ENCODE peak calls at places on chromosome 9, in five cellular contexts. Q is astrocyte of the cerebellum; F is T-helper 17 cell; E is K562; P is stimulated activated naive CD8-positive, alpha-beta T cell treated with anti-CD3 and anti-CD28 coated beads, Interleukin-15, amount 100 ng/mL, for 72 hours. D is an unnamed sample.

GRCh38 chr9:114155967-114156294 is 594 bp downstream of the COL27A1 start:
- DNase-seq in P (peak; percentile 29), E (no peak), Q (no peak), F (no peak), D (no peak)

GRCh38 chr9:71363286-71363961 is 242.0 kb upstream of the TRPM3 start:
- DNase-seq in P (no peak), E (no peak), F (no peak), Q (no peak), D (no peak)

GRCh38 chr9:137459601-137460362 is 648 bp upstream of the NSMF start:
- DNase-seq in Q (no peak), E (no peak), P (no peak), F (no peak), D (no peak)

GRCh38 chr9:76136986-76137385 is 246.5 kb downstream of the PCSK5 start:
- DNase-seq in E (no peak), Q (peak; percentile 42), P (no peak), F (no peak), D (no peak)

GRCh38 chr9:137276757-137277328 is 683 bp upstream of the TOR4A start:
- DNase-seq in E (peak; percentile 80), P (no peak), F (no peak), Q (no peak), D (peak; percentile 48)

GRCh38 chr9:88747768-88748167 is 212.8 kb downstream of the NXNL2 start:
- DNase-seq in F (no peak), P (no peak), E (peak; percentile 74), Q (no peak), D (no peak)

GRCh38 chr9:14066815-14067214 is 247.1 kb downstream of the NFIB start:
- DNase-seq in F (no peak), P (no peak), E (no peak), Q (no peak), D (no peak)

GRCh38 chr9:124869986-124870560 is 8.1 kb downstream of the ARPC5L start:
- DNase-seq in Q (no peak), F (peak; percentile 56), P (peak; percentile 95), E (no peak), D (peak; percentile 91)

GRCh38 chr9:33517373-33517772 is 6.7 kb upstream of the ANKRD18B start:
- DNase-seq in F (no peak), E (peak; percentile 20), P (no peak), Q (peak; percentile 26), D (no peak)

GRCh38 chr9:134757206-134757975 is 115.8 kb downstream of the COL5A1 start:
- DNase-seq in E (no peak), F (no peak), Q (no peak), P (no peak), D (no peak)

GRCh38 chr9:108551030-108551964 is 304.5 kb downstream of the ACTL7B start:
- DNase-seq in E (no peak), Q (peak; percentile 82), F (no peak), P (no peak), D (no peak)

GRCh38 chr9:27539479-27540441 is 10.1 kb upstream of the MOB3B start:
- DNase-seq in E (no peak), Q (peak; percentile 42), F (no peak), P (no peak), D (no peak)

GRCh38 chr9:108275906-108276305 is 579.9 kb downstream of the ACTL7B start:
- DNase-seq in E (no peak), Q (no peak), F (no peak), P (no peak), D (no peak)

GRCh38 chr9:16145196-16145950 is 592.5 kb downstream of the CCDC171 start:
- DNase-seq in F (no peak), E (no peak), P (no peak), Q (no peak), D (no peak)

GRCh38 chr9:101388507-101388993 is 3.7 kb upstream of the BAAT start:
- DNase-seq in F (no peak), P (no peak), Q (no peak), E (no peak), D (no peak)

GRCh38 chr9:69573666-69574456 is 98.3 kb downstream of the APBA1 start:
- DNase-seq in E (no peak), Q (no peak), F (no peak), P (no peak), D (no peak)

D was measured in GM06990.